ENCODE peak calls at places on chromosomes 12 and 14, in four cellular contexts. U is cardiac fibroblast; T is activated CD8-positive, alpha-beta T cell treated with anti-CD3 and anti-CD28 coated beads for 36 hours; S is thoracic aorta. Y is an unnamed sample.

GRCh38 chr12:110466791-110467190 is 1.3 kb downstream of the GPN3 start:
- DNase-seq in U (no peak), T (no peak), S (no peak), Y (no peak)

GRCh38 chr12:19527876-19528275 is 88.6 kb downstream of the AEBP2 start:
- DNase-seq in U (no peak), T (no peak), S (no peak), Y (no peak)

GRCh38 chr14:73728106-73729014 is 14.2 kb upstream of the PNMA1 start:
- DNase-seq in U (peak), T (peak), S (no peak), Y (peak)

GRCh38 chr12:122871851-122872785 is 23.8 kb downstream of the VPS37B start:
- DNase-seq in U (peak), T (peak), S (no peak), Y (peak)

GRCh38 chr14:104970231-104971068 is 7.7 kb downstream of the AHNAK2 start:
- DNase-seq in U (peak), T (no peak), S (no peak), Y (peak)

GRCh38 chr14:66709292-66709691 is 201.3 kb downstream of the GPHN start:
- DNase-seq in U (peak), T (no peak), S (no peak), Y (no peak)

GRCh38 chr14:67764496-67764895 is 51.9 kb downstream of the ZFYVE26 start:
- DNase-seq in U (no peak), T (no peak), S (no peak), Y (no peak)

GRCh38 chr12:104944252-104944651 is 13.8 kb downstream of the SLC41A2 start:
- DNase-seq in U (no peak), T (no peak), S (no peak), Y (no peak)

GRCh38 chr12:50696931-50697330 is 67.0 kb upstream of the ATF1 start:
- DNase-seq in U (no peak), T (no peak), S (no peak), Y (no peak)

GRCh38 chr12:27163894-27164293 is 80.2 kb upstream of the STK38L start:
- DNase-seq in U (no peak), T (no peak), S (no peak), Y (no peak)

GRCh38 chr14:49512147-49512551 is 74.0 kb downstream of the RPS29 start:
- DNase-seq in U (peak), T (no peak), S (no peak), Y (no peak)

GRCh38 chr12:121812921-121813896 is 9.4 kb downstream of the SETD1B start:
- DNase-seq in U (peak), T (no peak), S (no peak), Y (no peak)

GRCh38 chr14:69868363-69868963 is 10.8 kb upstream of the SMOC1 start:
- DNase-seq in U (no peak), T (no peak), S (no peak), Y (no peak)

GRCh38 chr12:102061096-102061555 is 665 bp downstream of the WASHC3 start:
- DNase-seq in U (peak), T (peak), S (no peak), Y (no peak)

GRCh38 chr14:78164226-78164853 is 5.8 kb upstream of the NRXN3 start:
- DNase-seq in U (no peak), T (peak), S (no peak), Y (no peak)

GRCh38 chr14:95023886-95024285 is 133.4 kb downstream of the DICER1 start:
- DNase-seq in U (no peak), T (no peak), S (no peak), Y (no peak)

GRCh38 chr12:94148841-94149780 is 734 bp downstream of the PLXNC1 start:
- DNase-seq in U (peak), T (peak), S (no peak), Y (no peak)

GRCh38 chr12:10409387-10409786 is at the start of gene KLRC4:
- DNase-seq in U (peak), T (peak), S (no peak), Y (no peak)

GRCh38 chr12:124267205-124267778 is 27.6 kb upstream of the RFLNA start:
- DNase-seq in U (no peak), T (no peak), S (no peak), Y (no peak)

GRCh38 chr14:77142289-77142814 is 761 bp upstream of the ZDHHC22 start:
- DNase-seq in U (no peak), T (no peak), S (no peak), Y (no peak)

GRCh38 chr12:47802312-47802711 is 17.4 kb downstream of the HDAC7 start:
- DNase-seq in U (no peak), T (no peak), S (no peak), Y (no peak)

GRCh38 chr14:105065280-105066228 is at the start of gene GPR132:
- DNase-seq in U (no peak), T (peak), S (no peak), Y (no peak)

GRCh38 chr12:116432321-116432750 is 126.8 kb upstream of the MAP1LC3B2 start:
- DNase-seq in U (peak), T (no peak), S (no peak), Y (no peak)

GRCh38 chr12:96048392-96048969 is 13.1 kb upstream of the LTA4H start:
- DNase-seq in U (peak), T (no peak), S (no peak), Y (no peak)

GRCh38 chr14:36988568-36988967 is 183.8 kb downstream of the SLC25A21 start:
- DNase-seq in U (peak), T (no peak), S (no peak), Y (no peak)

GRCh38 chr12:65943388-65944137 is 119.3 kb downstream of the HMGA2 start:
- DNase-seq in U (no peak), T (no peak), S (no peak), Y (no peak)

GRCh38 chr14:100636559-100636958 is 49.3 kb upstream of the BEGAIN start:
- DNase-seq in U (no peak), T (no peak), S (no peak), Y (no peak)

GRCh38 chr14:100629098-100629497 is 41.9 kb upstream of the BEGAIN start:
- DNase-seq in U (no peak), T (no peak), S (no peak), Y (no peak)

GRCh38 chr14:100629696-100630095 is 42.5 kb upstream of the BEGAIN start:
- DNase-seq in U (no peak), T (no peak), S (no peak), Y (no peak)

GRCh38 chr14:100634026-100634425 is 46.8 kb upstream of the BEGAIN start:
- DNase-seq in U (no peak), T (no peak), S (no peak), Y (no peak)

GRCh38 chr14:100633406-100633805 is 46.2 kb upstream of the BEGAIN start:
- DNase-seq in U (no peak), T (no peak), S (no peak), Y (no peak)
- TF ChIP-seq CTCF in U (no peak), T (no peak), S (no peak), Y (no peak)

GRCh38 chr14:39492267-39492666 is 60.0 kb upstream of the FBXO33 start:
- DNase-seq in U (peak), T (no peak), S (no peak), Y (no peak)

GRCh38 chr14:39491134-39491541 is 58.9 kb upstream of the FBXO33 start:
- DNase-seq in U (peak), T (no peak), S (no peak), Y (no peak)

GRCh38 chr14:39483682-39484081 is 51.4 kb upstream of the FBXO33 start:
- DNase-seq in U (no peak), T (no peak), S (no peak), Y (no peak)

DNA sequence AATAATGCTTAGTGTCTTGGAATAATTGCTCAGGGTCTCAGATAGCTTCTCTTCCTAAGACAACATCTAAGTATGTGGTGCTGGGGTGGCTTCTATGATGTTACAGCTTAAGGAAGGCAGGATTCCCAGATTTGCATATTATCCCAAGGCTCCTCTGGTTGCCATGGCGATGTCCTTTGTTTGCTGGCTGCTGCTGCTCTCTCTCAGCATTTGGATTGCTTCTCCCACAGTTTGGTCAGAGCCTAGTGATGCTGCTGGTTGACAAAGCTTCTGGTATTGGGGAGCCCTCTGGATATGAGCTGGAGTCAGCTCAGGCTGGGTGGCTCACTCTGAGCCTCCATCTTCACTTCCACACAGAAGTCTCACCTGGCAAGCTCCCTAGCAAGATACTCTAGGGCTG is 56.4 kb upstream of the FBXO33 start:
- DNase-seq in U (peak), T (no peak), S (no peak), Y (no peak)
- TF ChIP-seq CTCF in U (no peak), T (no peak), S (no peak), Y (no peak)

GRCh38 chr12:108519558-108519957 is 4.5 kb downstream of the FICD start:
- DNase-seq in U (no peak), T (no peak), S (no peak), Y (no peak)
- TF ChIP-seq CTCF in U (no peak), T (no peak), S (no peak), Y (no peak)

GRCh38 chr12:131471946-131472732 is 238.8 kb upstream of the SFSWAP start:
- DNase-seq in U (no peak), T (no peak), S (no peak), Y (no peak)
- TF ChIP-seq CTCF in U (no peak), T (no peak), S (no peak), Y (no peak)

GRCh38 chr14:22220427-22220826 is 368.6 kb downstream of the DAD1 start:
- DNase-seq in U (peak), T (no peak), S (no peak), Y (no peak)
- TF ChIP-seq CTCF in U (no peak), T (no peak), S (no peak), Y (no peak)